ENCODE peak calls at places on chromosomes 2 and 18, in five cellular contexts. W is sigmoid colon, Q is tibial nerve, C is progenitor cell of endocrine pancreas, P is ascending aorta. U is an unnamed sample.

GRCh38 chr2:199933466-199933865 is 21.8 kb downstream of the TYW5 start:
- DNase-seq in P (no peak), C (no peak), W (no peak), Q (no peak), U (no peak)

GRCh38 chr2:119460076-119460475 is 28.4 kb downstream of the TMEM37 start:
- DNase-seq in C (no peak), W (no peak), P (no peak), Q (no peak), U (no peak)

GRCh38 chr18:71398530-71398929 is 1109.7 kb downstream of the SOCS6 start:
- DNase-seq in C (peak; percentile 30), W (no peak), Q (no peak), P (no peak), U (peak; percentile 22)

GRCh38 chr2:199896617-199897016 is 14.5 kb upstream of the C2orf69 start:
- DNase-seq in W (no peak), C (no peak), Q (no peak), P (no peak), U (no peak)

GRCh38 chr2:20126469-20126868 is 75.0 kb upstream of the LAPTM4A start:
- DNase-seq in P (no peak), Q (no peak), C (no peak), W (no peak), U (no peak)

GRCh38 chr2:232348936-232349335 is 29.6 kb upstream of the ALPP start:
- DNase-seq in C (no peak), P (no peak), Q (no peak), W (peak; percentile 44), U (no peak)

GRCh38 chr2:26033270-26033768 is 565 bp upstream of the RAB10 start:
- DNase-seq in P (no peak), Q (no peak), C (no peak), W (no peak), U (peak; percentile 63)

GRCh38 chr2:170878505-170878904 is 50.5 kb upstream of the GORASP2 start:
- DNase-seq in Q (no peak), W (no peak), C (no peak), P (no peak), U (no peak)

GRCh38 chr2:88099798-88100488 is 27.9 kb downstream of the FABP1 start:
- DNase-seq in Q (no peak), C (no peak), W (no peak), P (no peak), U (peak; percentile 79)

GRCh38 chr18:23970161-23971153 is 44.1 kb upstream of the TTC39C start:
- DNase-seq in Q (no peak), P (no peak), W (no peak), C (no peak), U (no peak)

GRCh38 chr2:161138429-161138828 is 21.8 kb upstream of the TANK start:
- DNase-seq in C (no peak), W (no peak), Q (no peak), P (no peak), U (no peak)

GRCh38 chr2:6957910-6958615 is 40.9 kb downstream of the RNF144A start:
- DNase-seq in C (no peak), W (no peak), Q (peak; percentile 56), P (no peak), U (peak; percentile 38)

GRCh38 chr2:21330786-21331391 is 207.1 kb downstream of the TDRD15 start:
- DNase-seq in W (no peak), P (no peak), Q (no peak), C (no peak), U (no peak)

GRCh38 chr2:66153941-66154340 is 281.0 kb upstream of the MEIS1 start:
- DNase-seq in P (no peak), C (no peak), Q (no peak), W (no peak), U (no peak)

GRCh38 chr2:222978850-222979249 is 73.1 kb upstream of the KCNE4 start:
- DNase-seq in W (no peak), Q (no peak), C (no peak), P (no peak), U (no peak)

GRCh38 chr2:64727843-64728463 is 74.2 kb upstream of the SERTAD2 start:
- DNase-seq in C (peak; percentile 14), W (no peak), P (no peak), Q (no peak), U (peak; percentile 16)

GRCh38 chr18:34809697-34810096 is 99.6 kb downstream of the DTNA start:
- DNase-seq in C (no peak), W (peak; percentile 80), Q (peak; percentile 64), P (no peak), U (peak; percentile 34)

GRCh38 chr2:47354817-47355653 is 47.9 kb upstream of the MSH2 start:
- DNase-seq in Q (no peak), W (no peak), C (no peak), P (no peak), U (no peak)

GRCh38 chr2:230864122-230864604 is 579 bp upstream of the ITM2C start:
- DNase-seq in W (no peak), P (no peak), Q (no peak), C (no peak), U (no peak)

GRCh38 chr2:98477036-98477435 is 32.4 kb downstream of the INPP4A start:
- DNase-seq in C (no peak), Q (no peak), P (no peak), W (peak; percentile 56), U (no peak)

GRCh38 chr18:3520230-3521085 is 70.5 kb downstream of the TGIF1 start:
- DNase-seq in P (no peak), Q (no peak), C (no peak), W (no peak), U (no peak)

GRCh38 chr18:49531678-49532153 is 30.1 kb upstream of the LIPG start:
- DNase-seq in Q (no peak), W (no peak), C (no peak), P (no peak), U (no peak)

GRCh38 chr18:10797882-10798281 is 272.1 kb downstream of the NAPG start:
- DNase-seq in C (no peak), Q (no peak), P (no peak), W (no peak), U (no peak)

GRCh38 chr2:138536302-138536701 is 34.7 kb downstream of the SPOPL start:
- DNase-seq in P (no peak), W (no peak), C (no peak), Q (no peak), U (no peak)

GRCh38 chr2:206443735-206444527 is 599 bp downstream of the ADAM23 start:
- DNase-seq in C (peak; percentile 52), P (no peak), Q (no peak), W (no peak), U (peak; percentile 68)

GRCh38 chr2:10193276-10193675 is 70.7 kb downstream of the RRM2 start:
- DNase-seq in W (no peak), P (no peak), Q (no peak), C (no peak), U (no peak)

GRCh38 chr2:230821991-230822520 is 42.7 kb upstream of the ITM2C start:
- DNase-seq in Q (no peak), W (no peak), P (no peak), C (no peak), U (no peak)

GRCh38 chr2:150806336-150806735 is 318.9 kb upstream of the RND3 start:
- DNase-seq in P (no peak), W (no peak), Q (no peak), C (no peak), U (no peak)

GRCh38 chr2:179655627-179656026 is 205.8 kb downstream of the ZNF385B start:
- DNase-seq in W (no peak), P (no peak), C (no peak), Q (no peak), U (no peak)

DNA sequence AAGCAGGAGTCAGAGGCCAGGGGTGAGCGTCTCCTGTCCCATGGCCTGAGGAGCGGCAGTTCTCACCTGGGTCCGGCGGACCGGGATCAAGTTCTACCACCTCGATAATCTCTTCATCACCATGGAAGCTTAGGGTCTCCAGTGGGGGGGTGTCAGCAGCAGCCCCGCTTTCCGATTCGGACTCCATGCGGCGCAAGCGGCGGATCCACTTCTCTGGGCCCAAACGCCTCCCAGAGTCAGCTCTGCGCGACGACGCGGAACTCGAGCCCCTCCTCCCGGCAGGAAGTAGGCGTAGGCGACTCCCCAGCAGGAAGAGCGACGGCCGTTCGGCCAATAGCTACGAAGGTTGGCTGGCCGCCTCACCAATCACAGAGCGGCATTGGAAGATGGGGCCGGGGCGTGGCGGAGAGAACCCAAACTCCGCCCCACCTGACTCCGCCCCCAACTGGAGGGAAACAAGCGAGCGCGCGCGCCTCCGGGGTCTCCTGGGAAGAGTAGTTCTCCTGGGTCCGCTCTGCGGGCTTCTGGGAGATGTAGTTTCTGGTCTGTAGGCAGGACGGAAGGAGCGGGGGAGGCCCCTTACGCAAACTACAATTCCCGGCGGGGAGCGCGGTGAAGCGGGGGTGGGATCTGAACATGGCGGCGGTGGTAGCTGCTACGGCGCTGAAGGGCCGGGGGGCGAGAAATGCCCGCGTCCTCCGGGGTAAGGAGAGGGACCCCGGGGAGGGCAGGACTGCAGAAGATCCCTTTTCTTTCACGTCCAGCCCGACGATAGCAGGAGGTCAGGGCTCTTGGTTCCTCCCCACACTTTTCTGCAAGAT is at the start of the genes AAMP and PNKD:
- DNase-seq in C (peak; percentile 100), W (peak; percentile 100), P (peak; percentile 99), Q (peak; percentile 100), U (peak; percentile 100)
- TF ChIP-seq CTCF in C (no peak), W (no peak), P (no peak), Q (peak; percentile 44), U (no peak)

GRCh38 chr2:149331023-149331400 is 625 bp downstream of the LYPD6 start:
- DNase-seq in Q (no peak), C (no peak), P (no peak), W (no peak), U (no peak)

GRCh38 chr2:149332364-149332763 is 2.0 kb downstream of the LYPD6 start:
- DNase-seq in W (no peak), C (no peak), P (no peak), Q (no peak), U (no peak)

GRCh38 chr2:149329068-149329467 is 1.3 kb upstream of the LYPD6 start:
- DNase-seq in C (no peak), P (no peak), W (no peak), Q (no peak), U (no peak)

GRCh38 chr2:149330127-149331022 is at the start of gene LYPD6:
- DNase-seq in P (no peak), Q (peak; percentile 38), C (peak; percentile 63), W (peak; percentile 82), U (peak; percentile 84)

GRCh38 chr2:149329470-149330126 is 789 bp upstream of the LYPD6 start:
- DNase-seq in W (peak; percentile 66), P (no peak), Q (peak; percentile 8), C (no peak), U (peak; percentile 64)
- TF ChIP-seq CTCF in W (no peak), P (no peak), Q (no peak), C (no peak), U (no peak)

GRCh38 chr2:166609183-166609959 is 115.3 kb upstream of the SCN7A start:
- DNase-seq in C (no peak), W (no peak), Q (no peak), P (no peak), U (no peak)
- TF ChIP-seq CTCF in C (no peak), W (no peak), Q (no peak), P (no peak), U (no peak)

GRCh38 chr2:214315324-214315723 is 95.5 kb upstream of the VWC2L start:
- DNase-seq in W (no peak), P (no peak), C (no peak), Q (no peak), U (no peak)

GRCh38 chr2:214310319-214310718 is 100.5 kb upstream of the VWC2L start:
- DNase-seq in W (no peak), C (no peak), P (no peak), Q (no peak), U (no peak)

GRCh38 chr2:214311931-214312749 is 98.7 kb upstream of the VWC2L start:
- DNase-seq in C (no peak), Q (no peak), P (no peak), W (no peak), U (no peak)

GRCh38 chr2:214311031-214311533 is 99.8 kb upstream of the VWC2L start:
- DNase-seq in P (no peak), C (no peak), W (no peak), Q (no peak), U (no peak)
- TF ChIP-seq CTCF in P (no peak), C (peak; percentile 37), W (no peak), Q (no peak), U (no peak)